ENCODE peak calls at places on chromosomes 1 and 21, in ten cellular contexts. N, O, T, K, I, Q, U, A, D and V are unnamed samples.

GRCh38 chr1:211468595-211468994 is 23.4 kb downstream of the RD3 start:
- DNase-seq in Q (no peak), K (no peak), I (no peak), A (peak; percentile 83), D (no peak), U (no peak), T (no peak), O (no peak), N (no peak), V (no peak)

GRCh38 chr1:219317762-219318353 is 144.2 kb downstream of the LYPLAL1 start:
- DNase-seq in A (no peak), D (no peak), U (peak; percentile 53), O (no peak), K (no peak), N (no peak), T (no peak), Q (no peak), I (no peak), V (peak; percentile 6)

GRCh38 chr1:112686417-112686816 is 12.0 kb downstream of the MOV10 start:
- DNase-seq in D (no peak), I (no peak), A (no peak), O (no peak), T (peak; percentile 77), U (no peak), N (no peak), Q (no peak), K (no peak), V (no peak)

GRCh38 chr21:35096959-35097358 is 47.9 kb upstream of the RUNX1 start:
- DNase-seq in D (no peak), N (no peak), A (no peak), I (no peak), U (no peak), Q (no peak), T (no peak), K (no peak), O (no peak), V (no peak)

GRCh38 chr1:31880957-31881697 is 57.0 kb downstream of the PTP4A2 start:
- DNase-seq in D (no peak), A (no peak), I (no peak), Q (no peak), N (no peak), T (no peak), O (no peak), K (no peak), U (no peak), V (no peak)

GRCh38 chr1:17875882-17876280 is 120.7 kb downstream of the ACTL8 start:
- DNase-seq in O (peak; percentile 17), U (peak; percentile 56), D (no peak), T (no peak), K (peak; percentile 58), I (peak; percentile 45), Q (no peak), N (no peak), A (no peak), V (no peak)

GRCh38 chr1:115323366-115324004 is 14.6 kb downstream of the NGF start:
- DNase-seq in N (no peak), O (peak; percentile 41), K (no peak), A (no peak), I (no peak), T (no peak), U (no peak), Q (no peak), D (no peak), V (no peak)

GRCh38 chr1:194296201-194296600 is 1109.8 kb upstream of the B3GALT2 start:
- DNase-seq in K (no peak), T (no peak), A (no peak), O (no peak), I (no peak), N (no peak), U (no peak), Q (no peak), D (no peak), V (no peak)

GRCh38 chr1:193417945-193418744 is 231.7 kb upstream of the B3GALT2 start:
- DNase-seq in T (no peak), O (peak; percentile 61), Q (no peak), D (no peak), K (no peak), U (peak; percentile 58), N (no peak), A (no peak), I (peak; percentile 52), V (no peak)

GRCh38 chr1:10122926-10123325 is 87.4 kb upstream of the KIF1B start:
- DNase-seq in A (no peak), N (no peak), I (peak; percentile 53), D (no peak), K (no peak), Q (no peak), O (peak; percentile 26), T (no peak), U (no peak), V (no peak)

GRCh38 chr1:31415658-31416057 is 2.6 kb downstream of the SERINC2 start:
- DNase-seq in N (no peak), A (no peak), U (no peak), Q (no peak), O (no peak), T (no peak), I (no peak), K (no peak), D (no peak), V (no peak)

GRCh38 chr1:156259805-156260204 is 11.9 kb upstream of the PAQR6 start:
- DNase-seq in D (no peak), O (no peak), N (no peak), Q (no peak), A (peak; percentile 76), U (peak; percentile 36), K (no peak), I (no peak), T (no peak), V (no peak)

GRCh38 chr1:150477733-150478132 is 9.5 kb upstream of the TARS2 start:
- DNase-seq in K (no peak), T (no peak), I (peak; percentile 39), O (peak; percentile 42), D (no peak), Q (no peak), U (peak; percentile 27), A (no peak), N (no peak), V (no peak)

GRCh38 chr1:30732277-30732996 is 9.1 kb upstream of the MATN1 start:
- DNase-seq in N (no peak), I (no peak), T (no peak), D (no peak), Q (no peak), O (no peak), A (no peak), U (no peak), K (no peak), V (no peak)

GRCh38 chr1:157961805-157962762 is 31.4 kb upstream of the KIRREL1 start:
- DNase-seq in A (peak; percentile 58), Q (no peak), O (peak; percentile 64), D (no peak), N (peak; percentile 33), I (peak; percentile 72), U (peak; percentile 70), T (no peak), K (no peak), V (no peak)

GRCh38 chr1:30912203-30912602 is 3.6 kb upstream of the SDC3 start:
- DNase-seq in Q (no peak), T (no peak), O (no peak), A (no peak), I (no peak), N (no peak), U (no peak), D (no peak), K (no peak), V (no peak)

GRCh38 chr1:185811062-185811709 is 77.0 kb downstream of the HMCN1 start:
- DNase-seq in U (no peak), O (no peak), Q (no peak), K (peak; percentile 28), I (no peak), A (no peak), T (no peak), N (no peak), D (no peak), V (no peak)

GRCh38 chr1:229991724-229992333 is 75.2 kb upstream of the GALNT2 start:
- DNase-seq in Q (no peak), U (no peak), D (no peak), K (no peak), N (no peak), I (no peak), O (no peak), T (peak; percentile 72), A (no peak), V (no peak)

GRCh38 chr1:229989591-229990248 is 77.3 kb upstream of the GALNT2 start:
- DNase-seq in A (no peak), O (no peak), K (no peak), T (no peak), I (no peak), U (no peak), D (no peak), Q (no peak), N (no peak), V (no peak)

GRCh38 chr1:229990326-229990725 is 76.7 kb upstream of the GALNT2 start:
- DNase-seq in A (no peak), Q (no peak), K (no peak), U (no peak), D (no peak), I (no peak), O (no peak), T (no peak), N (no peak), V (no peak)

GRCh38 chr1:229993060-229993459 is 74.0 kb upstream of the GALNT2 start:
- DNase-seq in K (no peak), Q (no peak), T (no peak), U (no peak), I (no peak), N (no peak), A (no peak), D (no peak), O (no peak), V (no peak)

GRCh38 chr1:229991104-229991513 is 75.9 kb upstream of the GALNT2 start:
- DNase-seq in O (no peak), N (no peak), A (no peak), D (no peak), T (peak; percentile 62), K (no peak), Q (no peak), U (no peak), I (no peak), V (no peak)
- TF ChIP-seq CTCF in O (no peak), N (no peak), A (no peak), D (no peak), T (no peak), K (no peak), Q (no peak), U (no peak), I (no peak), V (no peak)

GRCh38 chr1:32948905-32949304 is 15.7 kb downstream of the RNF19B start:
- DNase-seq in U (no peak), O (no peak), I (no peak), Q (no peak), A (no peak), T (no peak), D (no peak), K (no peak), N (peak; percentile 29), V (no peak)
- TF ChIP-seq CTCF in U (no peak), O (no peak), I (no peak), Q (no peak), A (no peak), T (no peak), D (no peak), K (no peak), N (no peak), V (no peak)

GRCh38 chr1:58848818-58849411 is 65.1 kb upstream of the JUN start:
- DNase-seq in Q (no peak), T (no peak), I (peak; percentile 99), D (peak; percentile 57), K (peak; percentile 90), A (peak; percentile 85), O (peak; percentile 94), N (peak; percentile 72), U (peak; percentile 94), V (no peak)
- TF ChIP-seq CTCF in Q (no peak), T (no peak), I (peak; percentile 42), D (peak; percentile 9), K (no peak), A (peak; percentile 42), O (no peak), N (no peak), U (peak; percentile 11), V (no peak)

GRCh38 chr1:8443558-8444194 is 125.8 kb downstream of the SLC45A1 start:
- DNase-seq in I (peak; percentile 73), D (no peak), T (no peak), Q (no peak), O (peak; percentile 37), K (no peak), U (peak; percentile 50), A (no peak), N (no peak), V (no peak)
- TF ChIP-seq CTCF in I (peak; percentile 42), D (no peak), T (no peak), Q (no peak), O (no peak), K (no peak), U (peak; percentile 24), A (no peak), N (no peak), V (no peak)